ENCODE peak calls at places on chromosomes 2 and 18, in nine cellular contexts. One of them, this sample, is unnamed.

GRCh38 chr18:48342125-48342524 is 67.1 kb downstream of the ZBTB7C start:
- DNase-seq in GM03348: no peak
- DNase-seq in midbrain: peak; percentile 73
- DNase-seq in aorta: peak; percentile 79
- DNase-seq in fibroblast of the conjunctiva: no peak
- DNase-seq in nephron progenitor cell: no peak
- DNase-seq in breast epithelium: no peak
- DNase-seq in GM06990: no peak
- DNase-seq in T-helper 9 cell: no peak
- DNase-seq in this sample: no peak

GRCh38 chr18:28831476-28831875 is 654.5 kb upstream of the CDH2 start:
- DNase-seq in fibroblast of the conjunctiva: no peak
- DNase-seq in T-helper 9 cell: no peak
- DNase-seq in GM03348: no peak
- DNase-seq in midbrain: no peak
- DNase-seq in breast epithelium: no peak
- DNase-seq in GM06990: no peak
- DNase-seq in nephron progenitor cell: no peak
- DNase-seq in aorta: no peak
- DNase-seq in this sample: no peak

GRCh38 chr2:118128826-118129225 is 40.6 kb downstream of the INSIG2 start:
- DNase-seq in GM03348: peak; percentile 44
- DNase-seq in aorta: no peak
- DNase-seq in GM06990: no peak
- DNase-seq in breast epithelium: no peak
- DNase-seq in nephron progenitor cell: no peak
- DNase-seq in midbrain: no peak
- DNase-seq in T-helper 9 cell: no peak
- DNase-seq in fibroblast of the conjunctiva: no peak
- DNase-seq in this sample: no peak

GRCh38 chr2:241833101-241833937 is 24.3 kb downstream of the NEU4 start:
- DNase-seq in midbrain: no peak
- DNase-seq in GM06990: no peak
- DNase-seq in breast epithelium: peak; percentile 28
- DNase-seq in T-helper 9 cell: no peak
- DNase-seq in nephron progenitor cell: no peak
- DNase-seq in GM03348: no peak
- DNase-seq in fibroblast of the conjunctiva: peak; percentile 22
- DNase-seq in aorta: no peak
- DNase-seq in this sample: no peak

GRCh38 chr18:62569081-62569480 is 46.3 kb downstream of the ZCCHC2 start:
- DNase-seq in T-helper 9 cell: no peak
- DNase-seq in fibroblast of the conjunctiva: no peak
- DNase-seq in nephron progenitor cell: no peak
- DNase-seq in midbrain: no peak
- DNase-seq in breast epithelium: no peak
- DNase-seq in GM03348: no peak
- DNase-seq in GM06990: no peak
- DNase-seq in aorta: no peak
- DNase-seq in this sample: no peak

GRCh38 chr2:238635637-238636036 is 208.9 kb downstream of the ASB1 start:
- DNase-seq in fibroblast of the conjunctiva: no peak
- DNase-seq in midbrain: no peak
- DNase-seq in breast epithelium: no peak
- DNase-seq in nephron progenitor cell: no peak
- DNase-seq in GM06990: no peak
- DNase-seq in GM03348: peak; percentile 2
- DNase-seq in T-helper 9 cell: no peak
- DNase-seq in aorta: no peak
- DNase-seq in this sample: no peak

GRCh38 chr2:66440692-66441091 is 5.8 kb downstream of the MEIS1 start:
- DNase-seq in fibroblast of the conjunctiva: no peak
- DNase-seq in breast epithelium: no peak
- DNase-seq in aorta: no peak
- DNase-seq in GM03348: peak; percentile 33
- DNase-seq in T-helper 9 cell: no peak
- DNase-seq in nephron progenitor cell: peak; percentile 66
- DNase-seq in GM06990: no peak
- DNase-seq in midbrain: no peak
- DNase-seq in this sample: no peak

GRCh38 chr2:224155896-224156295 is 116.8 kb upstream of the SERPINE2 start:
- DNase-seq in aorta: no peak
- DNase-seq in GM03348: peak; percentile 29
- DNase-seq in breast epithelium: no peak
- DNase-seq in nephron progenitor cell: no peak
- DNase-seq in midbrain: no peak
- DNase-seq in fibroblast of the conjunctiva: no peak
- DNase-seq in GM06990: no peak
- DNase-seq in T-helper 9 cell: no peak
- DNase-seq in this sample: no peak

GRCh38 chr2:10363861-10364610 is 61.3 kb downstream of the HPCAL1 start:
- DNase-seq in T-helper 9 cell: no peak
- DNase-seq in GM03348: no peak
- DNase-seq in fibroblast of the conjunctiva: no peak
- DNase-seq in breast epithelium: no peak
- DNase-seq in GM06990: no peak
- DNase-seq in aorta: no peak
- DNase-seq in midbrain: no peak
- DNase-seq in nephron progenitor cell: no peak
- DNase-seq in this sample: no peak

GRCh38 chr2:173572848-173573247 is 218.2 kb downstream of the CDCA7 start:
- DNase-seq in GM06990: no peak
- DNase-seq in breast epithelium: no peak
- DNase-seq in aorta: no peak
- DNase-seq in nephron progenitor cell: no peak
- DNase-seq in T-helper 9 cell: no peak
- DNase-seq in midbrain: no peak
- DNase-seq in GM03348: no peak
- DNase-seq in fibroblast of the conjunctiva: no peak
- DNase-seq in this sample: no peak

GRCh38 chr2:127593228-127594115 is 52.5 kb upstream of the GPR17 start:
- DNase-seq in T-helper 9 cell: no peak
- DNase-seq in fibroblast of the conjunctiva: no peak
- DNase-seq in GM06990: no peak
- DNase-seq in midbrain: no peak
- DNase-seq in GM03348: no peak
- DNase-seq in nephron progenitor cell: no peak
- DNase-seq in breast epithelium: no peak
- DNase-seq in aorta: peak; percentile 70
- DNase-seq in this sample: no peak

GRCh38 chr2:159497256-159497655 is 119.1 kb downstream of the BAZ2B start:
- DNase-seq in fibroblast of the conjunctiva: peak; percentile 48
- DNase-seq in GM06990: no peak
- DNase-seq in breast epithelium: no peak
- DNase-seq in T-helper 9 cell: no peak
- DNase-seq in midbrain: peak; percentile 15
- DNase-seq in GM03348: peak; percentile 80
- DNase-seq in aorta: no peak
- DNase-seq in nephron progenitor cell: no peak
- DNase-seq in this sample: no peak

GRCh38 chr2:203983064-203983715 is 46.6 kb downstream of the ICOS start:
- DNase-seq in nephron progenitor cell: no peak
- DNase-seq in midbrain: no peak
- DNase-seq in fibroblast of the conjunctiva: no peak
- DNase-seq in T-helper 9 cell: no peak
- DNase-seq in GM06990: no peak
- DNase-seq in aorta: no peak
- DNase-seq in breast epithelium: no peak
- DNase-seq in GM03348: no peak
- DNase-seq in this sample: no peak

GRCh38 chr2:109290887-109291675 is 162.1 kb downstream of the SH3RF3 start:
- DNase-seq in GM06990: no peak
- DNase-seq in nephron progenitor cell: no peak
- DNase-seq in aorta: no peak
- DNase-seq in GM03348: no peak
- DNase-seq in fibroblast of the conjunctiva: no peak
- DNase-seq in breast epithelium: no peak
- DNase-seq in T-helper 9 cell: no peak
- DNase-seq in midbrain: no peak
- DNase-seq in this sample: no peak

GRCh38 chr18:9422816-9423519 is 52.3 kb upstream of the RALBP1 start:
- DNase-seq in aorta: no peak
- DNase-seq in nephron progenitor cell: no peak
- DNase-seq in breast epithelium: no peak
- DNase-seq in fibroblast of the conjunctiva: no peak
- DNase-seq in midbrain: no peak
- DNase-seq in GM06990: no peak
- DNase-seq in GM03348: no peak
- DNase-seq in T-helper 9 cell: no peak
- DNase-seq in this sample: no peak